ENCODE peak calls at places on chromosomes 4 and X, in eight cellular contexts. One of them, this sample, is unnamed.
A peak's percentile ranks its signal among the peaks of the same experiment; 100 is the strongest.

GRCh38 chr4:67087897-67088296 is 457.4 kb downstream of the CENPC start:
- DNase-seq in psoas muscle: no peak
- DNase-seq in breast epithelium: no peak
- DNase-seq in heart right ventricle: peak; percentile 7
- DNase-seq in body of pancreas: peak; percentile 51
- DNase-seq in thoracic aorta: no peak
- DNase-seq in aorta: no peak
- DNase-seq in transverse colon: peak; percentile 35
- DNase-seq in this sample: no peak

GRCh38 chr4:74840931-74841330 is 46.6 kb upstream of the BTC start:
- DNase-seq in psoas muscle: no peak
- DNase-seq in breast epithelium: no peak
- DNase-seq in heart right ventricle: no peak
- DNase-seq in body of pancreas: no peak
- DNase-seq in thoracic aorta: no peak
- DNase-seq in aorta: no peak
- DNase-seq in transverse colon: no peak
- DNase-seq in this sample: no peak

GRCh38 chrX:103400931-103401330 is 24.6 kb downstream of the BEX3 start:
- DNase-seq in psoas muscle: no peak
- DNase-seq in breast epithelium: no peak
- DNase-seq in heart right ventricle: no peak
- DNase-seq in body of pancreas: no peak
- DNase-seq in thoracic aorta: no peak
- DNase-seq in aorta: no peak
- DNase-seq in transverse colon: no peak
- DNase-seq in this sample: no peak

GRCh38 chr4:26687728-26688127 is 103.8 kb downstream of the TBC1D19 start:
- DNase-seq in psoas muscle: no peak
- DNase-seq in breast epithelium: no peak
- DNase-seq in heart right ventricle: no peak
- DNase-seq in body of pancreas: no peak
- DNase-seq in thoracic aorta: no peak
- DNase-seq in aorta: no peak
- DNase-seq in transverse colon: no peak
- DNase-seq in this sample: no peak

GRCh38 chrX:16444353-16444752 is 205.6 kb upstream of the S100G start:
- DNase-seq in psoas muscle: peak; percentile 74
- DNase-seq in breast epithelium: no peak
- DNase-seq in heart right ventricle: no peak
- DNase-seq in body of pancreas: no peak
- DNase-seq in thoracic aorta: no peak
- DNase-seq in aorta: no peak
- DNase-seq in transverse colon: no peak
- DNase-seq in this sample: no peak

GRCh38 chrX:28639502-28639901 is 52.3 kb downstream of the IL1RAPL1 start:
- DNase-seq in psoas muscle: no peak
- DNase-seq in breast epithelium: no peak
- DNase-seq in heart right ventricle: no peak
- DNase-seq in body of pancreas: no peak
- DNase-seq in thoracic aorta: no peak
- DNase-seq in aorta: no peak
- DNase-seq in transverse colon: no peak
- DNase-seq in this sample: no peak

GRCh38 chr4:133390198-133390855 is 241.2 kb downstream of the PCDH10 start:
- DNase-seq in psoas muscle: no peak
- DNase-seq in breast epithelium: no peak
- DNase-seq in heart right ventricle: no peak
- DNase-seq in body of pancreas: no peak
- DNase-seq in thoracic aorta: no peak
- DNase-seq in aorta: no peak
- DNase-seq in transverse colon: no peak
- DNase-seq in this sample: peak; percentile 19

GRCh38 chr4:3302164-3302785 is 9.5 kb downstream of the RGS12 start:
- DNase-seq in psoas muscle: no peak
- DNase-seq in breast epithelium: peak; percentile 52
- DNase-seq in heart right ventricle: no peak
- DNase-seq in body of pancreas: peak; percentile 8
- DNase-seq in thoracic aorta: no peak
- DNase-seq in aorta: peak; percentile 75
- DNase-seq in transverse colon: no peak
- DNase-seq in this sample: no peak

GRCh38 chr4:82713856-82714255 is 84.7 kb downstream of the SCD5 start:
- DNase-seq in psoas muscle: no peak
- DNase-seq in breast epithelium: no peak
- DNase-seq in heart right ventricle: no peak
- DNase-seq in body of pancreas: no peak
- DNase-seq in thoracic aorta: no peak
- DNase-seq in aorta: no peak
- DNase-seq in transverse colon: no peak
- DNase-seq in this sample: no peak

GRCh38 chr4:163415668-163416067 is 57.9 kb downstream of the TKTL2 start:
- DNase-seq in psoas muscle: no peak
- DNase-seq in breast epithelium: no peak
- DNase-seq in heart right ventricle: no peak
- DNase-seq in body of pancreas: no peak
- DNase-seq in thoracic aorta: no peak
- DNase-seq in aorta: no peak
- DNase-seq in transverse colon: no peak
- DNase-seq in this sample: no peak

GRCh38 chrX:118904218-118904617 is 70.2 kb upstream of the LONRF3 start:
- DNase-seq in psoas muscle: no peak
- DNase-seq in breast epithelium: no peak
- DNase-seq in heart right ventricle: no peak
- DNase-seq in body of pancreas: no peak
- DNase-seq in thoracic aorta: no peak
- DNase-seq in aorta: no peak
- DNase-seq in transverse colon: no peak
- DNase-seq in this sample: no peak

GRCh38 chrX:129905787-129906580 is at the start of gene UTP14A:
- DNase-seq in psoas muscle: peak; percentile 93
- DNase-seq in breast epithelium: peak; percentile 77
- DNase-seq in heart right ventricle: peak; percentile 88
- DNase-seq in body of pancreas: peak; percentile 84
- DNase-seq in thoracic aorta: peak; percentile 53
- DNase-seq in aorta: peak; percentile 93
- DNase-seq in transverse colon: peak; percentile 90
- DNase-seq in this sample: peak; percentile 92

GRCh38 chr4:184413227-184414064 is 60.9 kb downstream of the IRF2 start:
- DNase-seq in psoas muscle: no peak
- DNase-seq in breast epithelium: no peak
- DNase-seq in heart right ventricle: no peak
- DNase-seq in body of pancreas: no peak
- DNase-seq in thoracic aorta: no peak
- DNase-seq in aorta: no peak
- DNase-seq in transverse colon: no peak
- DNase-seq in this sample: no peak

GRCh38 chrX:120463241-120463640 is 5.9 kb downstream of the LAMP2 start:
- DNase-seq in psoas muscle: no peak
- DNase-seq in breast epithelium: no peak
- DNase-seq in heart right ventricle: no peak
- DNase-seq in body of pancreas: no peak
- DNase-seq in thoracic aorta: no peak
- DNase-seq in aorta: no peak
- DNase-seq in transverse colon: no peak
- DNase-seq in this sample: no peak

GRCh38 chr4:6372649-6373525 is 99.5 kb downstream of the PPP2R2C start:
- DNase-seq in psoas muscle: peak; percentile 10
- DNase-seq in breast epithelium: no peak
- DNase-seq in heart right ventricle: no peak
- DNase-seq in body of pancreas: no peak
- DNase-seq in thoracic aorta: no peak
- DNase-seq in aorta: peak; percentile 42
- DNase-seq in transverse colon: no peak
- DNase-seq in this sample: no peak

GRCh38 chrX:111355523-111356122 is 56.4 kb downstream of the DCX start:
- DNase-seq in psoas muscle: no peak
- DNase-seq in breast epithelium: no peak
- DNase-seq in heart right ventricle: peak; percentile 15
- DNase-seq in body of pancreas: no peak
- DNase-seq in thoracic aorta: no peak
- DNase-seq in aorta: no peak
- DNase-seq in transverse colon: no peak
- DNase-seq in this sample: no peak

GRCh38 chr4:148161601-148162000 is 280.6 kb downstream of the NR3C2 start:
- DNase-seq in psoas muscle: no peak
- DNase-seq in breast epithelium: no peak
- DNase-seq in heart right ventricle: no peak
- DNase-seq in body of pancreas: no peak
- DNase-seq in thoracic aorta: no peak
- DNase-seq in aorta: no peak
- DNase-seq in transverse colon: no peak
- DNase-seq in this sample: no peak

GRCh38 chr4:83866821-83867220 is 330.9 kb downstream of the GPAT3 start:
- DNase-seq in psoas muscle: no peak
- DNase-seq in breast epithelium: no peak
- DNase-seq in heart right ventricle: no peak
- DNase-seq in body of pancreas: no peak
- DNase-seq in thoracic aorta: no peak
- DNase-seq in aorta: no peak
- DNase-seq in transverse colon: no peak
- DNase-seq in this sample: no peak

GRCh38 chr4:56410247-56410646 is 23.0 kb upstream of the AASDH start:
- DNase-seq in psoas muscle: no peak
- DNase-seq in breast epithelium: no peak
- DNase-seq in heart right ventricle: peak; percentile 86
- DNase-seq in body of pancreas: peak; percentile 69
- DNase-seq in thoracic aorta: peak; percentile 19
- DNase-seq in aorta: no peak
- DNase-seq in transverse colon: peak; percentile 17
- DNase-seq in this sample: no peak

GRCh38 chr4:123096038-123096437 is 173.6 kb upstream of the NUDT6 start:
- DNase-seq in psoas muscle: no peak
- DNase-seq in breast epithelium: no peak
- DNase-seq in heart right ventricle: no peak
- DNase-seq in body of pancreas: no peak
- DNase-seq in thoracic aorta: no peak
- DNase-seq in aorta: no peak
- DNase-seq in transverse colon: no peak
- DNase-seq in this sample: no peak

GRCh38 chr4:4851906-4852305 is 7.6 kb upstream of the MSX1 start:
- DNase-seq in psoas muscle: peak; percentile 8
- DNase-seq in breast epithelium: peak; percentile 14
- DNase-seq in heart right ventricle: no peak
- DNase-seq in body of pancreas: no peak
- DNase-seq in thoracic aorta: no peak
- DNase-seq in aorta: peak; percentile 51
- DNase-seq in transverse colon: no peak
- DNase-seq in this sample: no peak

GRCh38 chr4:156408749-156409148 is 455.1 kb upstream of the CTSO start:
- DNase-seq in psoas muscle: no peak
- DNase-seq in breast epithelium: no peak
- DNase-seq in heart right ventricle: no peak
- DNase-seq in body of pancreas: no peak
- DNase-seq in thoracic aorta: no peak
- DNase-seq in aorta: no peak
- DNase-seq in transverse colon: no peak
- DNase-seq in this sample: no peak

GRCh38 chrX:154021131-154021611 is 1.5 kb upstream of the IRAK1 start:
- DNase-seq in psoas muscle: no peak
- DNase-seq in breast epithelium: no peak
- DNase-seq in heart right ventricle: no peak
- DNase-seq in body of pancreas: no peak
- DNase-seq in thoracic aorta: no peak
- DNase-seq in aorta: no peak
- DNase-seq in transverse colon: no peak
- DNase-seq in this sample: no peak

GRCh38 chrX:10597871-10598270 is 22.5 kb downstream of the MID1 start:
- DNase-seq in psoas muscle: no peak
- DNase-seq in breast epithelium: no peak
- DNase-seq in heart right ventricle: no peak
- DNase-seq in body of pancreas: no peak
- DNase-seq in thoracic aorta: no peak
- DNase-seq in aorta: no peak
- DNase-seq in transverse colon: no peak
- DNase-seq in this sample: no peak

GRCh38 chr4:168200685-168201084 is 108.3 kb downstream of the ANXA10 start:
- DNase-seq in psoas muscle: no peak
- DNase-seq in breast epithelium: no peak
- DNase-seq in heart right ventricle: no peak
- DNase-seq in body of pancreas: no peak
- DNase-seq in thoracic aorta: no peak
- DNase-seq in aorta: no peak
- DNase-seq in transverse colon: no peak
- DNase-seq in this sample: no peak

DNA sequence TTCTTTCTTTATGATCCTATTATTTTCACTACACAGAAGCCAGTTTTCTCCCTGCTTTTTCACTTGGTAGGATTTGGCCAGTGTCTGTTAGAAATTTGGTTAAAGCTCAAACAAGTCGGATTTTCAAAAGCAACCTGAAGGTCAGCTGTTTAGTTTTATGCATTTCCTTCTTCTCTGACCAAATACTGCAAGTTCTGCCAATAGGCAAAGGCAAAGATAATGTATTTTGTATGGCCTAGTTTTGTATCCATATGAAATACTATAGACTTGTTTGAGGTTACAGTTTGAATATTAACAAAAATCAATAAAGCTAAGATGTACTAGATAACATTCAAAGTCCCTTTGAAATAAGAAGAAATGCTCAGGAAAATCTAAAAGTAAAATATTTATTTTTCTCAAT is 439.4 kb downstream of the TRIML1 start:
- DNase-seq in psoas muscle: no peak
- DNase-seq in breast epithelium: no peak
- DNase-seq in heart right ventricle: no peak
- DNase-seq in body of pancreas: no peak
- DNase-seq in thoracic aorta: no peak
- DNase-seq in aorta: no peak
- DNase-seq in transverse colon: no peak
- DNase-seq in this sample: no peak
- H3K27ac ChIP-seq in psoas muscle: no peak overlapping the region
- H3K27ac ChIP-seq in breast epithelium: no peak overlapping the region
- H3K27ac ChIP-seq in heart right ventricle: no peak overlapping the region
- H3K27ac ChIP-seq in body of pancreas: no peak overlapping the region
- H3K27ac ChIP-seq in thoracic aorta: no peak overlapping the region
- H3K27ac ChIP-seq in aorta: no peak overlapping the region
- H3K27ac ChIP-seq in transverse colon: no peak overlapping the region
- H3K27ac ChIP-seq in this sample: no peak overlapping the region

GRCh38 chr4:37661643-37662221 is 24.4 kb downstream of the RELL1 start:
- DNase-seq in psoas muscle: no peak
- DNase-seq in breast epithelium: no peak
- DNase-seq in heart right ventricle: no peak
- DNase-seq in body of pancreas: no peak
- DNase-seq in thoracic aorta: no peak
- DNase-seq in aorta: no peak
- DNase-seq in transverse colon: no peak
- DNase-seq in this sample: no peak
- H3K27ac ChIP-seq in psoas muscle: peak overlapping the region; percentile 54
- H3K27ac ChIP-seq in breast epithelium: peak overlapping the region; percentile 53
- H3K27ac ChIP-seq in heart right ventricle: peak overlapping the region; percentile 73
- H3K27ac ChIP-seq in body of pancreas: peak overlapping the region; percentile 0
- H3K27ac ChIP-seq in thoracic aorta: no peak overlapping the region
- H3K27ac ChIP-seq in aorta: no peak overlapping the region
- H3K27ac ChIP-seq in transverse colon: peak overlapping the region; percentile 44
- H3K27ac ChIP-seq in this sample: no peak overlapping the region

GRCh38 chr4:169885893-169886292 is 128.1 kb upstream of the HPF1 start:
- DNase-seq in psoas muscle: no peak
- DNase-seq in breast epithelium: no peak
- DNase-seq in heart right ventricle: no peak
- DNase-seq in body of pancreas: no peak
- DNase-seq in thoracic aorta: no peak
- DNase-seq in aorta: no peak
- DNase-seq in transverse colon: no peak
- DNase-seq in this sample: no peak
- H3K27ac ChIP-seq in psoas muscle: no peak overlapping the region
- H3K27ac ChIP-seq in breast epithelium: no peak overlapping the region
- H3K27ac ChIP-seq in heart right ventricle: no peak overlapping the region
- H3K27ac ChIP-seq in body of pancreas: no peak overlapping the region
- H3K27ac ChIP-seq in thoracic aorta: no peak overlapping the region
- H3K27ac ChIP-seq in aorta: no peak overlapping the region
- H3K27ac ChIP-seq in transverse colon: no peak overlapping the region
- H3K27ac ChIP-seq in this sample: no peak overlapping the region

GRCh38 chrX:31376408-31376807 is 304.6 kb upstream of the FTHL17 start:
- DNase-seq in psoas muscle: no peak
- DNase-seq in breast epithelium: no peak
- DNase-seq in heart right ventricle: no peak
- DNase-seq in body of pancreas: no peak
- DNase-seq in thoracic aorta: no peak
- DNase-seq in aorta: no peak
- DNase-seq in transverse colon: no peak
- DNase-seq in this sample: no peak
- H3K27ac ChIP-seq in psoas muscle: no peak overlapping the region
- H3K27ac ChIP-seq in breast epithelium: no peak overlapping the region
- H3K27ac ChIP-seq in heart right ventricle: no peak overlapping the region
- H3K27ac ChIP-seq in body of pancreas: no peak overlapping the region
- H3K27ac ChIP-seq in thoracic aorta: no peak overlapping the region
- H3K27ac ChIP-seq in aorta: no peak overlapping the region
- H3K27ac ChIP-seq in transverse colon: no peak overlapping the region
- H3K27ac ChIP-seq in this sample: no peak overlapping the region